ENCODE peak calls at places on chromosomes 3 and 15, in eight cellular contexts. X is MV-4-11; C is body of pancreas; P is stimulated activated CD8-positive, alpha-beta memory T cell treated with anti-CD3 and anti-CD28 coated beads, Interleukin-15, amount 100 ng/mL, for 1 hour; Y is T follicular helper cell; J is effector CD4-positive, alpha-beta T cell; N is fibroblast of mammary gland; F is neural crest cell. D is an unnamed sample.

GRCh38 chr3:13825317-13825590 is 54.6 kb downstream of the WNT7A start:
- DNase-seq in F (no peak), Y (no peak), J (no peak), C (no peak), X (no peak), N (no peak), P (no peak), D (no peak)

GRCh38 chr3:32238816-32239637 is 547 bp downstream of the CMTM8 start:
- DNase-seq in Y (no peak), P (no peak), C (peak; percentile 81), N (peak; percentile 31), F (peak; percentile 34), J (peak; percentile 12), X (no peak), D (peak; percentile 31)

GRCh38 chr3:34305266-34305665 is 506.8 kb downstream of the PDCD6IP start:
- DNase-seq in X (no peak), C (no peak), N (no peak), J (no peak), Y (no peak), F (no peak), P (no peak), D (no peak)

GRCh38 chr3:123672429-123673146 is 87.7 kb upstream of the HACD2 start:
- DNase-seq in J (no peak), Y (no peak), N (no peak), P (no peak), C (no peak), F (no peak), X (no peak), D (no peak)

GRCh38 chr15:27725733-27726132 is 373.4 kb downstream of the OCA2 start:
- DNase-seq in P (no peak), C (no peak), J (no peak), N (no peak), Y (no peak), F (no peak), X (no peak), D (no peak)

GRCh38 chr15:79965836-79966630 is 5.0 kb downstream of the BCL2A1 start:
- DNase-seq in C (no peak), Y (no peak), F (no peak), X (no peak), J (no peak), P (no peak), N (no peak), D (no peak)

GRCh38 chr3:119538772-119539171 is 20.6 kb downstream of the CD80 start:
- DNase-seq in P (no peak), C (no peak), F (no peak), X (no peak), N (no peak), Y (no peak), J (no peak), D (no peak)

GRCh38 chr3:184562875-184563568 is 1.4 kb downstream of the EPHB3 start:
- DNase-seq in C (peak; percentile 63), P (no peak), F (no peak), X (no peak), J (no peak), Y (no peak), N (no peak), D (no peak)

GRCh38 chr15:64730151-64730550 is 45.2 kb downstream of the RBPMS2 start:
- DNase-seq in P (no peak), X (no peak), C (no peak), J (no peak), F (no peak), Y (no peak), N (no peak), D (no peak)

GRCh38 chr3:169659096-169659521 is 4.4 kb downstream of the MECOM start:
- DNase-seq in P (no peak), N (no peak), Y (no peak), X (no peak), C (peak; percentile 63), F (no peak), J (no peak), D (no peak)

GRCh38 chr15:24761704-24762302 is 86.2 kb downstream of the NPAP1 start:
- DNase-seq in C (no peak), F (no peak), X (peak; percentile 21), J (no peak), P (no peak), N (peak; percentile 10), Y (no peak), D (no peak)

GRCh38 chr3:56522374-56522773 is 34.6 kb upstream of the CCDC66 start:
- DNase-seq in F (no peak), C (no peak), X (no peak), Y (no peak), J (no peak), P (no peak), N (no peak), D (no peak)

GRCh38 chr3:27905625-27906024 is 183.5 kb upstream of the EOMES start:
- DNase-seq in F (no peak), Y (no peak), J (no peak), X (no peak), C (no peak), N (no peak), P (no peak), D (no peak)

GRCh38 chr3:129118745-129119144 is 2.9 kb downstream of the RAB43 start:
- DNase-seq in J (peak; percentile 53), P (no peak), X (no peak), N (no peak), Y (peak; percentile 48), F (no peak), C (no peak), D (no peak)

GRCh38 chr3:17581421-17582080 is 160.9 kb downstream of the TBC1D5 start:
- DNase-seq in Y (no peak), J (no peak), C (no peak), X (no peak), F (no peak), N (peak; percentile 66), P (no peak), D (no peak)

GRCh38 chr3:100005670-100006393 is 108.5 kb downstream of the FILIP1L start:
- DNase-seq in N (no peak), F (no peak), P (no peak), X (no peak), Y (no peak), J (no peak), C (no peak), D (no peak)

GRCh38 chr3:158808697-158809096 is 6.8 kb downstream of the MFSD1 start:
- DNase-seq in P (no peak), J (no peak), N (peak; percentile 85), F (no peak), Y (no peak), C (no peak), X (peak; percentile 79), D (no peak)

GRCh38 chr3:88742066-88742465 is 365.4 kb upstream of the EPHA3 start:
- DNase-seq in P (no peak), C (no peak), J (no peak), X (no peak), Y (no peak), F (no peak), N (no peak), D (no peak)

GRCh38 chr3:10303785-10304184 is 11.0 kb upstream of the GHRL start:
- DNase-seq in Y (no peak), C (no peak), F (no peak), N (no peak), X (no peak), J (no peak), P (no peak), D (no peak)

GRCh38 chr15:80384442-80384841 is 19.7 kb upstream of the ARNT2 start:
- DNase-seq in Y (no peak), P (no peak), F (no peak), J (no peak), N (no peak), C (no peak), X (no peak), D (no peak)

GRCh38 chr3:133211449-133211848 is 173.3 kb downstream of the TMEM108 start:
- DNase-seq in Y (no peak), X (peak; percentile 97), F (no peak), P (no peak), C (no peak), J (no peak), N (no peak), D (no peak)

GRCh38 chr3:192917258-192917507 is 473 bp downstream of the MB21D2 start:
- DNase-seq in Y (no peak), C (peak; percentile 32), P (no peak), X (no peak), N (no peak), J (peak; percentile 15), F (no peak), D (no peak)

GRCh38 chr3:118991775-118992174 is 42.9 kb downstream of the IGSF11 start:
- DNase-seq in P (no peak), N (peak; percentile 1), F (peak; percentile 5), Y (no peak), X (no peak), C (peak; percentile 59), J (no peak), D (no peak)

GRCh38 chr3:188183452-188183851 is 29.5 kb downstream of the LPP start:
- DNase-seq in Y (no peak), P (no peak), F (no peak), X (no peak), J (no peak), C (no peak), N (no peak), D (no peak)

GRCh38 chr15:50778089-50778488 is 12.6 kb upstream of the SPPL2A start:
- DNase-seq in P (no peak), C (peak; percentile 55), Y (no peak), X (no peak), N (no peak), F (no peak), J (no peak), D (no peak)

GRCh38 chr3:29955413-29955812 is 651.0 kb upstream of the TGFBR2 start:
- DNase-seq in J (no peak), P (no peak), C (no peak), N (no peak), F (no peak), Y (no peak), X (no peak), D (no peak)

GRCh38 chr3:147945968-147946519 is 536.9 kb downstream of the ZIC1 start:
- DNase-seq in Y (no peak), P (no peak), F (no peak), N (peak; percentile 95), X (no peak), C (peak; percentile 72), J (no peak), D (peak; percentile 42)

GRCh38 chr15:98546325-98546724 is 102.0 kb upstream of the IGF1R start:
- DNase-seq in F (no peak), C (no peak), J (no peak), Y (no peak), P (no peak), X (no peak), N (no peak), D (no peak)

GRCh38 chr15:78212008-78212407 is 22.4 kb downstream of the ACSBG1 start:
- DNase-seq in N (no peak), F (no peak), J (no peak), P (no peak), C (no peak), Y (no peak), X (no peak), D (no peak)

GRCh38 chr3:118968640-118969039 is 66.0 kb downstream of the IGSF11 start:
- DNase-seq in J (no peak), P (no peak), Y (no peak), X (no peak), F (no peak), C (no peak), N (no peak), D (no peak)

GRCh38 chr15:63340353-63340752 is 41.3 kb downstream of the CA12 start:
- DNase-seq in Y (no peak), C (no peak), P (no peak), X (no peak), N (no peak), F (no peak), J (no peak), D (no peak)

GRCh38 chr3:57691411-57692133 is 1.3 kb downstream of the DENND6A start:
- DNase-seq in J (no peak), Y (no peak), X (peak; percentile 24), N (peak; percentile 13), P (no peak), C (no peak), F (no peak), D (no peak)

GRCh38 chr15:94193906-94194305 is 37.5 kb upstream of the MCTP2 start:
- DNase-seq in X (no peak), F (no peak), Y (no peak), J (no peak), P (no peak), C (no peak), N (no peak), D (no peak)

GRCh38 chr3:47989981-47990440 is 26.2 kb downstream of the MAP4 start:
- DNase-seq in X (peak; percentile 76), C (peak; percentile 87), P (peak; percentile 45), J (peak; percentile 63), N (peak; percentile 96), Y (peak; percentile 61), F (peak; percentile 63), D (peak; percentile 87)